ENCODE peak calls at places on chromosomes 3 and 15, in four cellular contexts. V is ELF-1, M is NCI-H748 treated with DMSO at 0.1 percent for 48 hours, B is T-cell. A is an unnamed sample.

GRCh38 chr3:481680-482079 is 285.1 kb downstream of the CHL1 start:
- DNase-seq in V (no peak), M (no peak), B (no peak), A (no peak)

GRCh38 chr3:154181127-154181691 is 60.0 kb downstream of the ARHGEF26 start:
- DNase-seq in V (peak; percentile 63), M (peak; percentile 22), B (no peak), A (no peak)

GRCh38 chr3:173938159-173938558 is 540.6 kb downstream of the NLGN1 start:
- DNase-seq in V (no peak), M (peak; percentile 65), B (no peak), A (no peak)

GRCh38 chr15:79212589-79213139 is 69.9 kb upstream of the ANKRD34C start:
- DNase-seq in V (peak; percentile 86), M (no peak), B (no peak), A (no peak)

GRCh38 chr15:85702321-85703230 is 92.1 kb downstream of the KLHL25 start:
- DNase-seq in V (no peak), M (no peak), B (no peak), A (no peak)

GRCh38 chr3:42683875-42684593 is 1.3 kb upstream of the KLHL40 start:
- DNase-seq in V (peak; percentile 56), M (no peak), B (no peak), A (no peak)

GRCh38 chr3:161879470-161879869 is 382.9 kb downstream of the OTOL1 start:
- DNase-seq in V (no peak), M (no peak), B (no peak), A (no peak)

GRCh38 chr3:183295211-183295610 is 42.2 kb downstream of the B3GNT5 start:
- DNase-seq in V (no peak), M (no peak), B (no peak), A (no peak)

GRCh38 chr3:22012471-22012870 is 261.5 kb upstream of the ZNF385D start:
- DNase-seq in V (no peak), M (no peak), B (no peak), A (no peak)

GRCh38 chr15:22958487-22959280 is 21.5 kb downstream of the CYFIP1 start:
- DNase-seq in V (no peak), M (no peak), B (no peak), A (no peak)

GRCh38 chr3:19641408-19641807 is 292.6 kb downstream of the EFHB start:
- DNase-seq in V (no peak), M (no peak), B (no peak), A (no peak)

GRCh38 chr15:47603026-47603425 is 114.3 kb upstream of the SEMA6D start:
- DNase-seq in V (no peak), M (no peak), B (no peak), A (no peak)

GRCh38 chr3:124115965-124116364 is 124.0 kb upstream of the ROPN1 start:
- DNase-seq in V (no peak), M (no peak), B (no peak), A (no peak)

GRCh38 chr3:71428841-71429609 is 154.5 kb downstream of the FOXP1 start:
- DNase-seq in V (no peak), M (no peak), B (no peak), A (no peak)

GRCh38 chr3:18070231-18070630 is 327.8 kb upstream of the TBC1D5 start:
- DNase-seq in V (no peak), M (no peak), B (no peak), A (no peak)

GRCh38 chr3:42497009-42497731 is 5.3 kb upstream of the VIPR1 start:
- DNase-seq in V (peak; percentile 90), M (no peak), B (no peak), A (peak; percentile 89)

GRCh38 chr3:15496341-15496664 is 25.2 kb downstream of the COLQ start:
- DNase-seq in V (no peak), M (no peak), B (no peak), A (no peak)

GRCh38 chr3:58536501-58537411 is at the start of gene ACOX2:
- DNase-seq in V (no peak), M (no peak), B (no peak), A (peak; percentile 63)

GRCh38 chr15:25182098-25182478 is 227.3 kb downstream of the SNRPN start:
- DNase-seq in V (no peak), M (no peak), B (no peak), A (peak; percentile 11)

GRCh38 chr3:30221622-30222021 is 384.8 kb upstream of the TGFBR2 start:
- DNase-seq in V (no peak), M (no peak), B (no peak), A (no peak)

GRCh38 chr3:4736284-4736861 is 242.9 kb upstream of the BHLHE40 start:
- DNase-seq in V (no peak), M (no peak), B (no peak), A (no peak)

GRCh38 chr3:37957185-37957936 is 33.2 kb upstream of the VILL start:
- DNase-seq in V (no peak), M (no peak), B (no peak), A (no peak)

GRCh38 chr15:81388431-81388760 is 14.4 kb upstream of the TMC3 start:
- DNase-seq in V (no peak), M (no peak), B (no peak), A (no peak)

GRCh38 chr3:156176048-156176447 is 55.7 kb downstream of the KCNAB1 start:
- DNase-seq in V (no peak), M (no peak), B (no peak), A (no peak)

GRCh38 chr15:98282656-98283332 is 322.3 kb downstream of the ARRDC4 start:
- DNase-seq in V (no peak), M (no peak), B (no peak), A (no peak)

GRCh38 chr3:156843071-156843808 is 17.1 kb downstream of the LEKR1 start:
- DNase-seq in V (no peak), M (no peak), B (no peak), A (no peak)

A was measured in endodermal cell.